ENCODE peak calls at places on chromosomes 7 and 10, in nine cellular contexts. One of them, this sample, is unnamed.

GRCh38 chr7:130872756-130873448 is 138.9 kb upstream of the KLF14 start:
- DNase-seq in GM12878: no peak
- DNase-seq in sigmoid colon: no peak
- DNase-seq in endothelial cell: no peak
- DNase-seq in astrocyte of the spinal cord: no peak
- DNase-seq in WTC11: no peak
- DNase-seq in dorsolateral prefrontal cortex: no peak
- DNase-seq in foreskin fibroblast: peak
- DNase-seq in GM13976: no peak
- DNase-seq in this sample: no peak

GRCh38 chr10:45624724-45625123 is 47.8 kb downstream of the ZFAND4 start:
- DNase-seq in dorsolateral prefrontal cortex: no peak
- DNase-seq in endothelial cell: no peak
- DNase-seq in astrocyte of the spinal cord: no peak
- DNase-seq in GM12878: no peak
- DNase-seq in sigmoid colon: no peak
- DNase-seq in WTC11: no peak
- DNase-seq in GM13976: no peak
- DNase-seq in foreskin fibroblast: no peak
- DNase-seq in this sample: no peak

GRCh38 chr7:30988346-30989005 is 24.7 kb downstream of the GHRHR start:
- DNase-seq in endothelial cell: no peak
- DNase-seq in foreskin fibroblast: peak
- DNase-seq in WTC11: peak
- DNase-seq in sigmoid colon: peak
- DNase-seq in dorsolateral prefrontal cortex: peak
- DNase-seq in astrocyte of the spinal cord: no peak
- DNase-seq in GM13976: no peak
- DNase-seq in GM12878: no peak
- DNase-seq in this sample: no peak

GRCh38 chr7:88545663-88546062 is 213.8 kb upstream of the ZNF804B start:
- DNase-seq in dorsolateral prefrontal cortex: no peak
- DNase-seq in GM13976: no peak
- DNase-seq in GM12878: no peak
- DNase-seq in sigmoid colon: no peak
- DNase-seq in endothelial cell: no peak
- DNase-seq in WTC11: no peak
- DNase-seq in astrocyte of the spinal cord: no peak
- DNase-seq in foreskin fibroblast: no peak
- DNase-seq in this sample: no peak

GRCh38 chr10:11425288-11425595 is 186.2 kb downstream of the USP6NL start:
- DNase-seq in sigmoid colon: no peak
- DNase-seq in dorsolateral prefrontal cortex: no peak
- DNase-seq in GM13976: no peak
- DNase-seq in endothelial cell: no peak
- DNase-seq in astrocyte of the spinal cord: peak
- DNase-seq in foreskin fibroblast: no peak
- DNase-seq in WTC11: no peak
- DNase-seq in GM12878: no peak
- DNase-seq in this sample: no peak

GRCh38 chr7:11328309-11328708 is 354.6 kb downstream of the PHF14 start:
- DNase-seq in GM13976: no peak
- DNase-seq in WTC11: no peak
- DNase-seq in GM12878: no peak
- DNase-seq in endothelial cell: no peak
- DNase-seq in sigmoid colon: no peak
- DNase-seq in foreskin fibroblast: no peak
- DNase-seq in astrocyte of the spinal cord: peak
- DNase-seq in dorsolateral prefrontal cortex: no peak
- DNase-seq in this sample: no peak

GRCh38 chr10:91887075-91887899 is 22.0 kb downstream of the FGFBP3 start:
- DNase-seq in WTC11: peak
- DNase-seq in endothelial cell: peak
- DNase-seq in foreskin fibroblast: peak
- DNase-seq in sigmoid colon: peak
- DNase-seq in dorsolateral prefrontal cortex: peak
- DNase-seq in GM12878: no peak
- DNase-seq in astrocyte of the spinal cord: peak
- DNase-seq in GM13976: peak
- DNase-seq in this sample: no peak

GRCh38 chr7:32957326-32958045 is at the start of gene FKBP9:
- DNase-seq in GM13976: peak
- DNase-seq in sigmoid colon: peak
- DNase-seq in astrocyte of the spinal cord: peak
- DNase-seq in WTC11: peak
- DNase-seq in foreskin fibroblast: peak
- DNase-seq in dorsolateral prefrontal cortex: peak
- DNase-seq in endothelial cell: peak
- DNase-seq in GM12878: no peak
- DNase-seq in this sample: no peak

GRCh38 chr7:76300210-76300731 is 2.2 kb upstream of the HSPB1 start:
- DNase-seq in sigmoid colon: no peak
- DNase-seq in astrocyte of the spinal cord: peak
- DNase-seq in GM12878: no peak
- DNase-seq in dorsolateral prefrontal cortex: no peak
- DNase-seq in foreskin fibroblast: peak
- DNase-seq in endothelial cell: no peak
- DNase-seq in GM13976: no peak
- DNase-seq in WTC11: no peak
- DNase-seq in this sample: no peak

GRCh38 chr7:13800694-13801448 is 188.6 kb downstream of the ETV1 start:
- DNase-seq in dorsolateral prefrontal cortex: no peak
- DNase-seq in astrocyte of the spinal cord: peak
- DNase-seq in foreskin fibroblast: peak
- DNase-seq in endothelial cell: no peak
- DNase-seq in GM12878: no peak
- DNase-seq in WTC11: no peak
- DNase-seq in GM13976: no peak
- DNase-seq in sigmoid colon: no peak
- DNase-seq in this sample: no peak

GRCh38 chr10:132350391-132350790 is 18.4 kb downstream of the LRRC27 start:
- DNase-seq in WTC11: no peak
- DNase-seq in foreskin fibroblast: no peak
- DNase-seq in sigmoid colon: peak
- DNase-seq in GM12878: no peak
- DNase-seq in dorsolateral prefrontal cortex: no peak
- DNase-seq in GM13976: no peak
- DNase-seq in endothelial cell: no peak
- DNase-seq in astrocyte of the spinal cord: no peak
- DNase-seq in this sample: no peak

GRCh38 chr10:128080641-128081040 is 45.6 kb downstream of the MKI67 start:
- DNase-seq in foreskin fibroblast: no peak
- DNase-seq in sigmoid colon: no peak
- DNase-seq in GM13976: no peak
- DNase-seq in endothelial cell: no peak
- DNase-seq in astrocyte of the spinal cord: no peak
- DNase-seq in WTC11: no peak
- DNase-seq in GM12878: no peak
- DNase-seq in dorsolateral prefrontal cortex: no peak
- DNase-seq in this sample: no peak
- TF ChIP-seq CTCF in foreskin fibroblast: no peak
- TF ChIP-seq CTCF in sigmoid colon: no peak
- TF ChIP-seq CTCF in GM13976: no peak
- TF ChIP-seq CTCF in endothelial cell: no peak
- TF ChIP-seq CTCF in astrocyte of the spinal cord: no peak
- TF ChIP-seq CTCF in WTC11: no peak
- TF ChIP-seq CTCF in GM12878: no peak
- TF ChIP-seq CTCF in dorsolateral prefrontal cortex: no peak
- TF ChIP-seq CTCF in this sample: no peak

GRCh38 chr10:86439544-86439943 is 72.9 kb upstream of the GRID1 start:
- DNase-seq in astrocyte of the spinal cord: peak
- DNase-seq in sigmoid colon: peak
- DNase-seq in GM12878: no peak
- DNase-seq in dorsolateral prefrontal cortex: no peak
- DNase-seq in foreskin fibroblast: peak
- DNase-seq in endothelial cell: no peak
- DNase-seq in WTC11: no peak
- DNase-seq in GM13976: no peak
- DNase-seq in this sample: peak
- TF ChIP-seq CTCF in astrocyte of the spinal cord: no peak
- TF ChIP-seq CTCF in sigmoid colon: no peak
- TF ChIP-seq CTCF in GM12878: no peak
- TF ChIP-seq CTCF in dorsolateral prefrontal cortex: no peak
- TF ChIP-seq CTCF in foreskin fibroblast: no peak
- TF ChIP-seq CTCF in endothelial cell: no peak
- TF ChIP-seq CTCF in WTC11: no peak
- TF ChIP-seq CTCF in GM13976: no peak
- TF ChIP-seq CTCF in this sample: no peak

GRCh38 chr7:56045796-56046195 is 5.4 kb downstream of the PSPH start:
- DNase-seq in sigmoid colon: no peak
- DNase-seq in dorsolateral prefrontal cortex: no peak
- DNase-seq in GM13976: no peak
- DNase-seq in foreskin fibroblast: no peak
- DNase-seq in astrocyte of the spinal cord: no peak
- DNase-seq in WTC11: no peak
- DNase-seq in GM12878: no peak
- DNase-seq in endothelial cell: no peak
- DNase-seq in this sample: no peak
- TF ChIP-seq CTCF in sigmoid colon: no peak
- TF ChIP-seq CTCF in dorsolateral prefrontal cortex: no peak
- TF ChIP-seq CTCF in GM13976: no peak
- TF ChIP-seq CTCF in foreskin fibroblast: no peak
- TF ChIP-seq CTCF in astrocyte of the spinal cord: no peak
- TF ChIP-seq CTCF in WTC11: no peak
- TF ChIP-seq CTCF in GM12878: no peak
- TF ChIP-seq CTCF in endothelial cell: no peak
- TF ChIP-seq CTCF in this sample: no peak

GRCh38 chr10:55348534-55348933 is 547.5 kb upstream of the PCDH15 start:
- DNase-seq in astrocyte of the spinal cord: no peak
- DNase-seq in GM12878: no peak
- DNase-seq in WTC11: no peak
- DNase-seq in GM13976: no peak
- DNase-seq in dorsolateral prefrontal cortex: no peak
- DNase-seq in foreskin fibroblast: no peak
- DNase-seq in endothelial cell: no peak
- DNase-seq in sigmoid colon: no peak
- DNase-seq in this sample: no peak
- TF ChIP-seq CTCF in astrocyte of the spinal cord: no peak
- TF ChIP-seq CTCF in GM12878: no peak
- TF ChIP-seq CTCF in WTC11: no peak
- TF ChIP-seq CTCF in GM13976: no peak
- TF ChIP-seq CTCF in dorsolateral prefrontal cortex: no peak
- TF ChIP-seq CTCF in foreskin fibroblast: no peak
- TF ChIP-seq CTCF in endothelial cell: no peak
- TF ChIP-seq CTCF in sigmoid colon: no peak
- TF ChIP-seq CTCF in this sample: no peak

DNA sequence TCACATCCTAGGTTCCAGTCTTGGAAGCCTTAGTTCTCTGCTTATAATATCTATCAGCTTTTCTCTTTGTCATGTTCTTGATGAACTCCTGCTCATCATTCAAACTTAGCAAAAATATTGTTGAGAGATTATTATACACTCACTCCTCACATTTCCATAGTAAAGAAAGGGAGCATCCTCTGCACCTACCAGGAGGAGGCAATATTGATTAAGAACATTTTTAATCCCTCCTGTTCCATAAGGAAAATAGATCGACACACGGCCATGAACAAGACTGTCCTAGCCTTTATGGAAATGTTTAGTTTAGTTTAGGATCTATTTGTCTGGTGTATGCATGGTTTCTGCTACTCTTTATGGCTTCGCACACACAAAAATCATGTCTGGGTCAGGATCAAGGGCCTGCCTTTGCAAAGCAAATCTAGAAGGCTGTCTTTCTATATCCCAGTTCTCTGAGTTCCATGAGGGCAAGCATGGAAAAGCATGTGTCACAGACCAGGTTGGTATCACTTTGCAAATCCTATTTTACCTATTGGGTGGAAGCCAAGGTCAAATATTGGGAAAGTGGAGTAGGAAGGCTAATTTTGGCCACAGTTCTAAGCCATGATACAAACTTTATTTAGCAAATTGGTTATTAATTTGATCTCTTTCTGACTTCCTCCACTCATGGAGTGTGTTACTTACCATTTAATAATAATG is 164.4 kb downstream of the MDFIC start:
- DNase-seq in GM12878: no peak
- DNase-seq in endothelial cell: no peak
- DNase-seq in WTC11: no peak
- DNase-seq in GM13976: no peak
- DNase-seq in astrocyte of the spinal cord: no peak
- DNase-seq in sigmoid colon: no peak
- DNase-seq in foreskin fibroblast: no peak
- DNase-seq in dorsolateral prefrontal cortex: no peak
- DNase-seq in this sample: no peak
- TF ChIP-seq CTCF in GM12878: no peak
- TF ChIP-seq CTCF in endothelial cell: no peak
- TF ChIP-seq CTCF in WTC11: no peak
- TF ChIP-seq CTCF in GM13976: no peak
- TF ChIP-seq CTCF in astrocyte of the spinal cord: no peak
- TF ChIP-seq CTCF in sigmoid colon: no peak
- TF ChIP-seq CTCF in foreskin fibroblast: no peak
- TF ChIP-seq CTCF in dorsolateral prefrontal cortex: no peak
- TF ChIP-seq CTCF in this sample: no peak

GRCh38 chr10:72375173-72375572 is 20.5 kb upstream of the DNAJB12 start:
- DNase-seq in endothelial cell: no peak
- DNase-seq in astrocyte of the spinal cord: no peak
- DNase-seq in GM13976: no peak
- DNase-seq in sigmoid colon: no peak
- DNase-seq in GM12878: no peak
- DNase-seq in foreskin fibroblast: no peak
- DNase-seq in WTC11: peak
- DNase-seq in dorsolateral prefrontal cortex: no peak
- DNase-seq in this sample: no peak
- TF ChIP-seq CTCF in endothelial cell: no peak
- TF ChIP-seq CTCF in astrocyte of the spinal cord: peak
- TF ChIP-seq CTCF in GM13976: no peak
- TF ChIP-seq CTCF in sigmoid colon: no peak
- TF ChIP-seq CTCF in GM12878: no peak
- TF ChIP-seq CTCF in foreskin fibroblast: no peak
- TF ChIP-seq CTCF in WTC11: no peak
- TF ChIP-seq CTCF in dorsolateral prefrontal cortex: no peak
- TF ChIP-seq CTCF in this sample: no peak

DNA sequence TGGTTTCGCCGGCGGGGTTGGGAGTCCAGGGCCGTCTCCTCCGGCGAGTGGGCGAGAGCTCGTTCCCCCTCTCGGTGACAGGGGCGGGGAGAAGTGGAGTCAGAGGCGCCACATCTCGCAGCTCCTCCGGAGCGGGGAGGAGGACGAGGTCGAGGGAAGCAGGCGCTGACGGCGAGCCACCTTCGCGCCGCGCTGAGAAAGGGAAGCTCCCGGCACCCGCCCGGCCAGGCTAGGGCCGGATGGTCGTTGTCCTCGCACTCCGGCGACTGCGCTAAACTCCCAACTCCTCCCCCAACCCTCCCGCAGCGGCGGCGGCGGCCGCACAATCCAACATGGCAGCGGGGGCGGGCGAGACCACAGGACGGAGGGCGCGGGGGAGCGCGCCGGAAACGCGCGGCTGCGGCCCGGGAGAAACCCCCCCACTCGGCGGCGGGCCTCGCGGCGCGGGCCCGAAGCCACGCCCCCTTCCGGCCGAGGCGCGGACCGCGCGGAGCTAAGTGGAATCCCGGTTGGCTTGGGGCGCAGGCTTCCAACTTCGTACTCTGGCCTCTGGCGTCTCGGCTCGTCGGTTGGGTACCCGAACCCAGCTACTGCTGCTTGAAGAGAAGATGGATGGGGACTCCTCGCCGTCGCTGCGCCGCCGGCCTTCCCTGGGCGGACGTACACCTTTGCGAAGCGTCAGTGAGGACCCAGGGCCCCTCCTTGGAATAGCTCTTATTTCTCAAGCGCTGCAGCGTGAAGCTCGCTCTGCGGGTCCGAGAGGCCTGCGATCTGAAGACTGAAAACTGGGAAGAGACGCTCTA is at the start of gene WASL:
- DNase-seq in endothelial cell: peak
- DNase-seq in GM12878: peak
- DNase-seq in foreskin fibroblast: peak
- DNase-seq in astrocyte of the spinal cord: peak
- DNase-seq in WTC11: peak
- DNase-seq in sigmoid colon: peak
- DNase-seq in GM13976: peak
- DNase-seq in dorsolateral prefrontal cortex: peak
- DNase-seq in this sample: peak
- TF ChIP-seq CTCF in endothelial cell: no peak
- TF ChIP-seq CTCF in GM12878: no peak
- TF ChIP-seq CTCF in foreskin fibroblast: no peak
- TF ChIP-seq CTCF in astrocyte of the spinal cord: no peak
- TF ChIP-seq CTCF in WTC11: no peak
- TF ChIP-seq CTCF in sigmoid colon: no peak
- TF ChIP-seq CTCF in GM13976: no peak
- TF ChIP-seq CTCF in dorsolateral prefrontal cortex: peak
- TF ChIP-seq CTCF in this sample: no peak